ENCODE peak calls at places on chromosomes 13 and 19, in five cellular contexts. E is dorsolateral prefrontal cortex, Z is nephron progenitor cell, L is DMS53, R is choroid plexus epithelial cell. T is an unnamed sample.

GRCh38 chr19:55358943-55359908 is 3.8 kb downstream of the GARIN5B start:
- DNase-seq in E (no peak), Z (no peak), L (peak; percentile 31), R (no peak), T (no peak)

GRCh38 chr19:5851302-5851701 is at the start of gene FUT3:
- DNase-seq in E (no peak), Z (no peak), L (peak; percentile 45), R (no peak), T (no peak)

GRCh38 chr13:98052412-98052811 is 90.5 kb upstream of the FARP1 start:
- DNase-seq in E (no peak), Z (no peak), L (no peak), R (no peak), T (no peak)

GRCh38 chr13:45385912-45386311 is 32.3 kb downstream of the SLC25A30 start:
- DNase-seq in E (no peak), Z (no peak), L (no peak), R (no peak), T (no peak)

GRCh38 chr13:75236774-75237173 is 245.2 kb downstream of the TBC1D4 start:
- DNase-seq in E (no peak), Z (no peak), L (no peak), R (peak; percentile 15), T (no peak)

GRCh38 chr19:56660381-56661105 is 11.0 kb downstream of the ZNF835 start:
- DNase-seq in E (peak; percentile 44), Z (no peak), L (peak; percentile 56), R (no peak), T (no peak)

GRCh38 chr13:72462726-72463125 is 264.7 kb downstream of the MZT1 start:
- DNase-seq in E (no peak), Z (no peak), L (no peak), R (no peak), T (no peak)

GRCh38 chr19:33477781-33478180 is 43.8 kb downstream of the PEPD start:
- DNase-seq in E (no peak), Z (no peak), L (no peak), R (no peak), T (no peak)

GRCh38 chr19:35780058-35780457 is 4.7 kb downstream of the ARHGAP33 start:
- DNase-seq in E (no peak), Z (no peak), L (no peak), R (no peak), T (no peak)

GRCh38 chr13:94063096-94063495 is 416.4 kb downstream of the DCT start:
- DNase-seq in E (no peak), Z (no peak), L (no peak), R (peak; percentile 53), T (no peak)

GRCh38 chr13:29500426-29500825 is 95.1 kb downstream of the SLC7A1 start:
- DNase-seq in E (no peak), Z (no peak), L (no peak), R (no peak), T (no peak)

GRCh38 chr13:71316964-71317363 is 550.0 kb downstream of the DACH1 start:
- DNase-seq in E (no peak), Z (no peak), L (peak; percentile 2), R (no peak), T (peak; percentile 51)

GRCh38 chr19:11921852-11922495 is 2.9 kb upstream of the ZNF700 start:
- DNase-seq in E (no peak), Z (no peak), L (peak; percentile 3), R (no peak), T (no peak)

GRCh38 chr19:34306824-34307223 is 52.5 kb downstream of the GARRE1 start:
- DNase-seq in E (no peak), Z (no peak), L (no peak), R (no peak), T (no peak)

GRCh38 chr19:6710273-6711077 is 10.0 kb downstream of the C3 start:
- DNase-seq in E (no peak), Z (no peak), L (no peak), R (no peak), T (no peak)

GRCh38 chr19:22619371-22619770 is 14.8 kb upstream of the ZNF492 start:
- DNase-seq in E (peak; percentile 64), Z (no peak), L (no peak), R (no peak), T (no peak)

GRCh38 chr19:13091400-13092161 is 11.1 kb downstream of the LYL1 start:
- DNase-seq in E (peak; percentile 78), Z (no peak), L (no peak), R (peak; percentile 86), T (no peak)

T was measured in NCI-H146.